ENCODE peak calls at places on chromosomes 1 and 21, in seven cellular contexts. M is fibroblast of mammary gland, Z is pancreas, G is uterus, O is fibroblast of lung, H is hepatocyte, U is endothelial cell of umbilical vein. W is an unnamed sample.

GRCh38 chr21:28799926-28800325 is 192.8 kb downstream of the LTN1 start:
- DNase-seq in M (no peak), Z (no peak), G (no peak), O (peak), H (peak), U (no peak), W (no peak)

GRCh38 chr1:65606426-65606825 is 186.0 kb downstream of the LEPR start:
- DNase-seq in M (peak), Z (no peak), G (no peak), O (no peak), H (no peak), U (peak), W (no peak)

GRCh38 chr21:14271053-14271452 is 55.1 kb downstream of the RBM11 start:
- DNase-seq in M (no peak), Z (no peak), G (no peak), O (no peak), H (peak), U (no peak), W (no peak)

GRCh38 chr1:7594002-7594713 is 176.9 kb upstream of the VAMP3 start:
- DNase-seq in M (no peak), Z (no peak), G (no peak), O (no peak), H (no peak), U (no peak), W (no peak)

GRCh38 chr1:63127376-63127775 is 195.0 kb upstream of the FOXD3 start:
- DNase-seq in M (peak), Z (no peak), G (no peak), O (peak), H (no peak), U (no peak), W (no peak)

GRCh38 chr1:23551849-23552248 is 7.5 kb downstream of the ID3 start:
- DNase-seq in M (no peak), Z (no peak), G (no peak), O (no peak), H (no peak), U (no peak), W (no peak)

GRCh38 chr1:203112451-203112850 is 15.1 kb upstream of the ADORA1 start:
- DNase-seq in M (no peak), Z (no peak), G (no peak), O (no peak), H (no peak), U (no peak), W (no peak)

GRCh38 chr21:34075760-34076159 is 2.4 kb downstream of the MRPS6 start:
- DNase-seq in M (no peak), Z (no peak), G (no peak), O (peak), H (no peak), U (no peak), W (no peak)

GRCh38 chr1:176193663-176194062 is 13.4 kb downstream of the COP1 start:
- DNase-seq in M (no peak), Z (no peak), G (no peak), O (no peak), H (no peak), U (no peak), W (no peak)

GRCh38 chr1:47940779-47941178 is 56.4 kb downstream of the TRABD2B start:
- DNase-seq in M (peak), Z (no peak), G (no peak), O (no peak), H (no peak), U (no peak), W (no peak)

GRCh38 chr21:29288239-29288638 is 10.5 kb upstream of the BACH1 start:
- DNase-seq in M (no peak), Z (no peak), G (no peak), O (no peak), H (no peak), U (no peak), W (no peak)

GRCh38 chr1:87295720-87296119 is 33.0 kb upstream of the LMO4 start:
- DNase-seq in M (no peak), Z (no peak), G (no peak), O (no peak), H (no peak), U (no peak), W (no peak)

GRCh38 chr1:235009561-235010306 is 118.9 kb downstream of the TOMM20 start:
- DNase-seq in M (no peak), Z (no peak), G (no peak), O (no peak), H (no peak), U (no peak), W (no peak)

GRCh38 chr1:116762781-116763115 is 8.5 kb downstream of the CD2 start:
- DNase-seq in M (no peak), Z (no peak), G (no peak), O (no peak), H (no peak), U (no peak), W (no peak)

GRCh38 chr1:153723687-153724086 is 4.2 kb upstream of the INTS3 start:
- DNase-seq in M (no peak), Z (no peak), G (no peak), O (no peak), H (no peak), U (no peak), W (no peak)

GRCh38 chr1:63651110-63651776 is 58.0 kb downstream of the PGM1 start:
- DNase-seq in M (peak), Z (no peak), G (no peak), O (no peak), H (no peak), U (peak), W (no peak)

GRCh38 chr1:220776254-220776653 is 10.5 kb upstream of the MTARC1 start:
- DNase-seq in M (no peak), Z (no peak), G (no peak), O (no peak), H (no peak), U (no peak), W (no peak)

GRCh38 chr1:159493354-159493753 is 42.5 kb downstream of the OR10J5 start:
- DNase-seq in M (no peak), Z (no peak), G (no peak), O (no peak), H (no peak), U (no peak), W (no peak)

GRCh38 chr1:174060090-174060489 is 37.9 kb upstream of the RC3H1 start:
- DNase-seq in M (no peak), Z (no peak), G (no peak), O (no peak), H (no peak), U (no peak), W (no peak)

GRCh38 chr1:232533328-232533727 is 96.6 kb downstream of the SIPA1L2 start:
- DNase-seq in M (no peak), Z (no peak), G (no peak), O (no peak), H (no peak), U (no peak), W (no peak)

GRCh38 chr1:53369034-53369750 is 41.3 kb upstream of the LRP8 start:
- DNase-seq in M (no peak), Z (no peak), G (no peak), O (no peak), H (no peak), U (no peak), W (peak)

GRCh38 chr1:31936966-31937299 is 1.2 kb downstream of the PTP4A2 start:
- DNase-seq in M (no peak), Z (no peak), G (no peak), O (no peak), H (no peak), U (peak), W (no peak)

GRCh38 chr1:160179336-160179735 is 11.0 kb upstream of the CASQ1 start:
- DNase-seq in M (no peak), Z (no peak), G (no peak), O (no peak), H (no peak), U (no peak), W (no peak)

GRCh38 chr1:27574001-27574781 is 29.8 kb downstream of the AHDC1 start:
- DNase-seq in M (no peak), Z (peak), G (peak), O (no peak), H (peak), U (no peak), W (no peak)

GRCh38 chr1:209490013-209490412 is 93.5 kb upstream of the CAMK1G start:
- DNase-seq in M (peak), Z (no peak), G (no peak), O (peak), H (peak), U (no peak), W (no peak)

GRCh38 chr1:175576870-175577269 is 166.5 kb downstream of the TNR start:
- DNase-seq in M (no peak), Z (no peak), G (no peak), O (no peak), H (no peak), U (no peak), W (no peak)

GRCh38 chr1:203307690-203308126 is 2.4 kb downstream of the BTG2 start:
- DNase-seq in M (no peak), Z (no peak), G (no peak), O (no peak), H (no peak), U (no peak), W (no peak)

GRCh38 chr1:21165632-21166031 is 11.1 kb downstream of the EIF4G3 start:
- DNase-seq in M (peak), Z (no peak), G (no peak), O (peak), H (no peak), U (no peak), W (no peak)

GRCh38 chr1:158945061-158945460 is 13.7 kb downstream of the PYHIN1 start:
- DNase-seq in M (no peak), Z (no peak), G (no peak), O (no peak), H (no peak), U (no peak), W (no peak)

GRCh38 chr1:32538887-32539583 is at the start of gene ZBTB8A:
- DNase-seq in M (peak), Z (peak), G (peak), O (peak), H (peak), U (peak), W (no peak)

GRCh38 chr1:150152182-150152536 is 2.4 kb downstream of the PLEKHO1 start:
- DNase-seq in M (no peak), Z (no peak), G (no peak), O (no peak), H (no peak), U (peak), W (peak)

GRCh38 chr1:243343970-243344749 is 88.3 kb downstream of the SDCCAG8 start:
- DNase-seq in M (peak), Z (no peak), G (no peak), O (peak), H (peak), U (peak), W (no peak)

GRCh38 chr1:178451529-178451928 is 45.2 kb downstream of the CLEC20A start:
- DNase-seq in M (peak), Z (no peak), G (no peak), O (peak), H (peak), U (no peak), W (no peak)

GRCh38 chr1:32925360-32926142 is 24.4 kb upstream of the TMEM54 start:
- DNase-seq in M (no peak), Z (peak), G (peak), O (peak), H (peak), U (peak), W (no peak)

GRCh38 chr1:22018583-22019559 is 17.4 kb downstream of the CELA3A start:
- DNase-seq in M (peak), Z (no peak), G (no peak), O (peak), H (no peak), U (peak), W (no peak)

GRCh38 chr1:200960236-200960947 is 63.1 kb downstream of the KIF21B start:
- DNase-seq in M (no peak), Z (no peak), G (no peak), O (no peak), H (no peak), U (no peak), W (no peak)

GRCh38 chr21:46111857-46112730 is 14.2 kb downstream of the COL6A2 start:
- DNase-seq in M (no peak), Z (peak), G (peak), O (no peak), H (no peak), U (no peak), W (no peak)

GRCh38 chr1:2233468-2233867 is 5.3 kb downstream of the SKI start:
- DNase-seq in M (no peak), Z (peak), G (no peak), O (no peak), H (no peak), U (no peak), W (no peak)

GRCh38 chr1:2231667-2232254 is 3.6 kb downstream of the SKI start:
- DNase-seq in M (peak), Z (peak), G (peak), O (peak), H (peak), U (peak), W (peak)

GRCh38 chr1:2232255-2232915 is 4.3 kb downstream of the SKI start:
- DNase-seq in M (no peak), Z (no peak), G (no peak), O (no peak), H (no peak), U (no peak), W (no peak)

GRCh38 chr1:2233997-2234761 is 6.1 kb downstream of the SKI start:
- DNase-seq in M (peak), Z (peak), G (peak), O (peak), H (peak), U (peak), W (no peak)

GRCh38 chr1:2232916-2233438 is 4.9 kb downstream of the SKI start:
- DNase-seq in M (no peak), Z (peak), G (no peak), O (no peak), H (no peak), U (peak), W (no peak)
- H3K4me3 ChIP-seq in M (peak), Z (no peak), G (peak), O (peak), H (no peak), U (peak), W (peak)

GRCh38 chr1:16164821-16165364 is 9.0 kb upstream of the EPHA2 start:
- DNase-seq in M (no peak), Z (no peak), G (no peak), O (no peak), H (no peak), U (no peak), W (no peak)

GRCh38 chr1:16163882-16164820 is 8.3 kb upstream of the EPHA2 start:
- DNase-seq in M (peak), Z (no peak), G (peak), O (peak), H (peak), U (peak), W (no peak)

GRCh38 chr1:16158993-16159831 is 3.3 kb upstream of the EPHA2 start:
- DNase-seq in M (no peak), Z (no peak), G (no peak), O (no peak), H (no peak), U (no peak), W (no peak)

GRCh38 chr1:16161717-16162116 is 5.8 kb upstream of the EPHA2 start:
- DNase-seq in M (no peak), Z (no peak), G (no peak), O (no peak), H (no peak), U (no peak), W (no peak)

GRCh38 chr1:16162163-16162822 is 6.4 kb upstream of the EPHA2 start:
- DNase-seq in M (no peak), Z (no peak), G (no peak), O (no peak), H (peak), U (no peak), W (no peak)
- H3K4me3 ChIP-seq in M (no peak), Z (no peak), G (no peak), O (no peak), H (no peak), U (no peak), W (no peak)

DNA sequence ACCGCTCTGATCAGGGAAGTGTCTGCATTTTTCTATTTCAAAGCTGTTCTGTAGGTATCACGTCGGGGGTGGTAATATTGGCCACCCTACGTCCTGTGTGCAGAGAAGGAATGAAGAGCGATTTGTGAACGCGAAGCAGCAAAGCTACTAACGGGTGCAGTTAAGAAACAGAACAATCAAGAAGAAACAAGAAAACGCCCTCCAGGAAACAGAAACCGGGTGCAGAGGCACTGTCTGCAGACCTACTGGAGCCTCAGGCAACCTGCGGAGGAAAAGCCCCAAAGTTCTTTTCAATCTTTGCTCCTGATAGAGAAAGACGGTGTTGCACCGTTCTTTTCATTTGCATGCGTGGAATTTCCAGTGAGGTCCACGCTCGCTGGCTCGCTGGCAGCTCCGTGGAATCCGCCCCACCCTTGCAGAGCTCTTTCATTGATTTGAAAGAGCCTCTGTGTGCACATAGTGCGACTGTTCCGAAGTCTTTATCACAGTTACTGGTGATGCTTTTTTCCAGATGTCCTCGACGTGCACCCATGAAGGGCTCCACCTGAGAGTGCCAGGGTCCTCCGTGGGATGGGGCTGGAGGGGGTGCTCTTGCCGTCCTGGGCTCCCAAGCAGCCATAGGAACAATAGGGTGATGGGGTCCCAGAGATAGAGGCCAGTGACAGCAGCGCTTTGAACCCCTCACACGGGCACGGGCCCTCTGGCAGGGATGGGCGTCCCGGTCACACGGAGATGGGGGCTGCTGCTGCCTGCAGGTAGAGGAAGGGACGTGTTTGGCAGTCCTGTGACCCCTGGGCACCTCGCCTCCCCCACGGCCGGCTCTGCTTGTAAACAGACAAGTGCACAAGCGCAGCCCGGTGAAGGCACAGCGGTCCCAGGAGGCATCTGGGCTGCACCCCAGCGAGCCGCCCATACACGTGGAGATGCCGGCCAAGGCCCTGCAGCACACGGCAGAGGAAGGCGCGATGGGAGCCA is 36.8 kb upstream of the PDE9A start:
- DNase-seq in M (no peak), Z (no peak), G (peak), O (no peak), H (no peak), U (no peak), W (no peak)
- H3K4me3 ChIP-seq in M (no peak), Z (no peak), G (no peak), O (no peak), H (no peak), U (no peak), W (no peak)

GRCh38 chr1:73755649-73756048 is 442.3 kb downstream of the LRRIQ3 start:
- DNase-seq in M (no peak), Z (no peak), G (no peak), O (no peak), H (no peak), U (no peak), W (no peak)

GRCh38 chr1:73761559-73761958 is 436.4 kb downstream of the LRRIQ3 start:
- DNase-seq in M (no peak), Z (no peak), G (no peak), O (no peak), H (no peak), U (no peak), W (no peak)

DNA sequence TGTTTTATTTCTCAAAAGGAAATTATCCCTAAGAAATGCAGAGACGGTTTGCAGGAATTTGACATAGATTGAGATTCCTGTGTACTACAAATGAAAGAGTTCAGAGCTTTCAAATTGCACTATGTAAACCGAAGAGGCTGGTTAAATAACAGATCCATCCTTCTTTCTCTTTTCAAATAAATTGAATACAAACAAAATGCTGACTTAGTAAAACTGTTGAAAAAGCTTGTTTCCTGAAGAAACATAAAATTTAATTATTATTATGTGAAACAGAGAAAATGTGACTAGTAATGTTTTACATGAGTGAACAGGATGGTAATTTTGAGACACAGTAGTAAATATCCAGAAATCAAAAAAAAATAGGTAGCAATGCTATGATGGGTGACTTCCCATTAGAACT is 441.2 kb downstream of the LRRIQ3 start:
- DNase-seq in M (no peak), Z (no peak), G (no peak), O (no peak), H (no peak), U (no peak), W (no peak)
- H3K4me3 ChIP-seq in M (no peak), Z (no peak), G (no peak), O (no peak), H (no peak), U (no peak), W (no peak)

DNA sequence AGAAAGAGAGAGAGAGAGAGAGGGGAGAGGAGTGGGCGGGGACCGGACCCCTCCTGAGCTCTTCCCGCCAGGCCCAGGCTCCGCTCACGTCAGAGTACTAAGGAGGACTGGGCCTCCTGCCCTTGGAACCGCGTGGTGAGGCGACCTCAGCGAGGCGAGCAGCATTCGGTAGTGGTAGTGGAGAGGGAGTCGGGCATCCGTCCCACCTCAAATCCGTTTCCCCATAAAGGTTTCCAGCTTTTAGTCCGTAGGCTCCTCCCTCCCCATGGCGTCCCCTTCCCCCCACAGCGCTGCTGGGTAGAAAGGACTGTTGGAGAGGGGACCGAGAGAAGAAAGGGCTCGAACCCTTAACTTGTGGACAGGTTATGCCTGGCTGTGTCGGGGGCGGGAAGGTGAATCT is 124.4 kb upstream of the BARHL2 start:
- DNase-seq in M (no peak), Z (no peak), G (no peak), O (no peak), H (no peak), U (no peak), W (no peak)
- H3K4me3 ChIP-seq in M (no peak), Z (no peak), G (no peak), O (no peak), H (no peak), U (no peak), W (no peak)

DNA sequence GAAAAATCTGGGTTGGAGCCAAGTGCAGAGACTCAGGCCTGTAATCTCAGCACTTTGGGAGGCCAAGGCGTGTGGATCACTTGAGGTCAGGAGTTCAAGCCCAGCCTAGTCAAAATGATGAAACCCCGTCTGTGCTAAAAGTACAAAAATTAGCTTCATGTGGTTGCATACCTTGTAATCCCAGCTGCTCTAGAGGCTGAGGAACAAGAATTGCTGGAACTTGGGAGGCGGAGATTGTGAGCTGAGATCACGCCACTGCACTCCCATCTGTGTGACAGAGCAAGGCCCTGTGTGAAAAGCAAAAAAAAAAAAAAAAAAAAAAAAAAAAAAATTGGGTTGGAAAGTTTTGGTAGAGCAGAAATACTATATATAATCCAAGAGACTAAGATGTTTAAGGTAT is 1563.5 kb upstream of the PRMT6 start:
- DNase-seq in M (peak), Z (no peak), G (no peak), O (no peak), H (peak), U (no peak), W (no peak)
- H3K4me3 ChIP-seq in M (no peak), Z (no peak), G (no peak), O (no peak), H (no peak), U (no peak), W (no peak)